ENCODE peak calls at places on chromosomes 2 and 18, in four cellular contexts. K, D, W and B are unnamed samples.

GRCh38 chr2:48940606-48941005 is 185.1 kb upstream of the LHCGR start:
- DNase-seq in K (no peak), W (no peak), D (no peak), B (no peak)

GRCh38 chr2:25316101-25316500 is 25.6 kb downstream of the DNMT3A start:
- DNase-seq in W (no peak), K (no peak), D (peak; percentile 78), B (no peak)

GRCh38 chr18:60812921-60813320 is 440.3 kb upstream of the MC4R start:
- DNase-seq in D (no peak), W (no peak), K (no peak), B (no peak)

GRCh38 chr18:46588971-46589660 is 67.9 kb downstream of the LOXHD1 start:
- DNase-seq in W (no peak), D (no peak), K (no peak), B (no peak)

GRCh38 chr2:31255911-31256571 is 22.1 kb downstream of the EHD3 start:
- DNase-seq in W (no peak), K (no peak), D (no peak), B (no peak)

GRCh38 chr2:220134756-220135534 is 507.5 kb downstream of the SLC4A3 start:
- DNase-seq in K (no peak), W (no peak), D (no peak), B (no peak)

GRCh38 chr2:44430340-44430739 is 68.6 kb downstream of the CAMKMT start:
- DNase-seq in K (no peak), W (no peak), D (no peak), B (no peak)

GRCh38 chr2:32884346-32884745 is 62.4 kb upstream of the LTBP1 start:
- DNase-seq in W (no peak), K (no peak), D (no peak), B (no peak)

GRCh38 chr2:134124047-134124753 is 129.7 kb upstream of the MGAT5 start:
- DNase-seq in K (no peak), D (no peak), W (no peak), B (no peak)

GRCh38 chr2:15031745-15032240 is 399.3 kb downstream of the LRATD1 start:
- DNase-seq in K (no peak), D (no peak), W (no peak), B (no peak)

GRCh38 chr2:239157766-239158165 is 243.1 kb downstream of the HDAC4 start:
- DNase-seq in K (no peak), W (no peak), D (no peak), B (peak; percentile 47)

GRCh38 chr18:6741290-6741689 is 11.8 kb downstream of the ARHGAP28 start:
- DNase-seq in D (no peak), W (no peak), K (no peak), B (peak; percentile 52)

GRCh38 chr2:17608251-17608650 is 67.8 kb downstream of the VSNL1 start:
- DNase-seq in W (no peak), D (no peak), K (no peak), B (no peak)

GRCh38 chr2:219352448-219353023 is 20.0 kb upstream of the RESP18 start:
- DNase-seq in W (peak; percentile 58), D (no peak), K (no peak), B (peak; percentile 73)